ENCODE peak calls at places on chromosome 17, in four cellular contexts. J is pancreas; P is CD8-positive, alpha-beta T cell; Z is activated T-cell treated with anti-CD3 and anti-CD28 coated beads, Interleukin-2, amount 50 U/mL, for 4 hours. S is an unnamed sample.

GRCh38 chr17:75406222-75406615 is 741 bp upstream of the GRB2 start:
- ATAC-seq in J (peak; percentile 4), P (no peak), Z (no peak), S (peak; percentile 10)

GRCh38 chr17:36131436-36131835 is 27.8 kb downstream of the CCL4 start:
- ATAC-seq in J (no peak), P (no peak), Z (no peak), S (no peak)

GRCh38 chr17:44688675-44689491 is 693 bp downstream of the CCDC43 start:
- ATAC-seq in J (no peak), P (peak; percentile 4), Z (peak; percentile 21), S (peak; percentile 5)

GRCh38 chr17:81329927-81330883 is 35.1 kb upstream of the SLC38A10 start:
- ATAC-seq in J (peak; percentile 11), P (no peak), Z (no peak), S (peak; percentile 21)

GRCh38 chr17:61447358-61447757 is 4.9 kb upstream of the TBX4 start:
- ATAC-seq in J (no peak), P (no peak), Z (no peak), S (no peak)

GRCh38 chr17:3796822-3797170 is 4.2 kb downstream of the ITGAE start:
- ATAC-seq in J (no peak), P (peak; percentile 32), Z (peak; percentile 29), S (no peak)

GRCh38 chr17:4405038-4405669 is 28.6 kb upstream of the SPNS3 start:
- ATAC-seq in J (no peak), P (no peak), Z (no peak), S (no peak)

GRCh38 chr17:26765860-26766709 is 527.8 kb upstream of the WSB1 start:
- ATAC-seq in J (no peak), P (no peak), Z (no peak), S (no peak)

GRCh38 chr17:73278049-73278464 is 16.4 kb upstream of the CPSF4L start:
- ATAC-seq in J (peak; percentile 61), P (no peak), Z (no peak), S (peak; percentile 51)

GRCh38 chr17:47324224-47325020 is 667 bp downstream of the EFCAB13 start:
- ATAC-seq in J (peak; percentile 67), P (peak; percentile 61), Z (peak; percentile 61), S (no peak)

GRCh38 chr17:3448059-3448630 is 14.5 kb upstream of the OR1E2 start:
- ATAC-seq in J (no peak), P (no peak), Z (no peak), S (peak; percentile 41)

GRCh38 chr17:42697108-42697811 is 14.9 kb downstream of the CNTNAP1 start:
- ATAC-seq in J (no peak), P (no peak), Z (no peak), S (no peak)

GRCh38 chr17:77844681-77845080 is 113.8 kb upstream of the TNRC6C start:
- ATAC-seq in J (no peak), P (no peak), Z (no peak), S (no peak)

GRCh38 chr17:44222112-44222869 is 2.8 kb upstream of the UBTF start:
- ATAC-seq in J (peak; percentile 41), P (no peak), Z (no peak), S (peak; percentile 63)

S was measured in SK-N-SH treated with all-trans-retinoic acid at 6 μM for 48 hours.